ENCODE peak calls at places on chromosomes 12 and 14, in five cellular contexts. One of them, this sample, is unnamed.

GRCh38 chr12:22765731-22766130 is 140.8 kb downstream of the ETNK1 start:
- DNase-seq in aorta: no peak
- DNase-seq in ovary: no peak
- DNase-seq in right atrium auricular region: no peak
- DNase-seq in Panc1: no peak
- DNase-seq in this sample: no peak

GRCh38 chr14:45181329-45181728 is 45.6 kb downstream of the FANCM start:
- DNase-seq in right atrium auricular region: no peak
- DNase-seq in ovary: no peak
- DNase-seq in aorta: no peak
- DNase-seq in Panc1: no peak
- DNase-seq in this sample: no peak

GRCh38 chr12:64665506-64665905 is 55.2 kb downstream of the RASSF3 start:
- DNase-seq in aorta: no peak
- DNase-seq in right atrium auricular region: no peak
- DNase-seq in Panc1: no peak
- DNase-seq in ovary: no peak
- DNase-seq in this sample: peak; percentile 37

GRCh38 chr14:76917759-76918175 is 91.6 kb downstream of the LRRC74A start:
- DNase-seq in aorta: no peak
- DNase-seq in Panc1: no peak
- DNase-seq in right atrium auricular region: peak; percentile 83
- DNase-seq in ovary: peak; percentile 47
- DNase-seq in this sample: no peak

GRCh38 chr12:124956571-124956970 is 32.4 kb downstream of the DHX37 start:
- DNase-seq in ovary: no peak
- DNase-seq in right atrium auricular region: no peak
- DNase-seq in Panc1: no peak
- DNase-seq in aorta: no peak
- DNase-seq in this sample: no peak

GRCh38 chr14:56195219-56195618 is 77.0 kb downstream of the PELI2 start:
- DNase-seq in right atrium auricular region: no peak
- DNase-seq in aorta: no peak
- DNase-seq in Panc1: no peak
- DNase-seq in ovary: no peak
- DNase-seq in this sample: no peak

GRCh38 chr14:85566603-85567002 is 36.7 kb downstream of the FLRT2 start:
- DNase-seq in Panc1: peak; percentile 33
- DNase-seq in ovary: no peak
- DNase-seq in right atrium auricular region: no peak
- DNase-seq in aorta: no peak
- DNase-seq in this sample: no peak

GRCh38 chr14:58639842-58640484 is 2.2 kb downstream of the DACT1 start:
- DNase-seq in right atrium auricular region: peak; percentile 64
- DNase-seq in ovary: peak; percentile 46
- DNase-seq in aorta: no peak
- DNase-seq in Panc1: peak; percentile 27
- DNase-seq in this sample: no peak

GRCh38 chr12:116065561-116065960 is 211.9 kb downstream of the MED13L start:
- DNase-seq in ovary: no peak
- DNase-seq in Panc1: no peak
- DNase-seq in aorta: no peak
- DNase-seq in right atrium auricular region: no peak
- DNase-seq in this sample: no peak

GRCh38 chr12:90360300-90360699 is 594.7 kb downstream of the CCER1 start:
- DNase-seq in Panc1: no peak
- DNase-seq in aorta: no peak
- DNase-seq in ovary: no peak
- DNase-seq in right atrium auricular region: no peak
- DNase-seq in this sample: no peak

GRCh38 chr12:124267205-124267778 is 27.6 kb upstream of the RFLNA start:
- DNase-seq in ovary: no peak
- DNase-seq in aorta: no peak
- DNase-seq in right atrium auricular region: no peak
- DNase-seq in Panc1: no peak
- DNase-seq in this sample: no peak

GRCh38 chr12:47982770-47983169 is 19.4 kb downstream of the TMEM106C start:
- DNase-seq in aorta: peak; percentile 46
- DNase-seq in Panc1: no peak
- DNase-seq in right atrium auricular region: no peak
- DNase-seq in ovary: no peak
- DNase-seq in this sample: no peak

GRCh38 chr12:117494833-117495714 is 133.6 kb upstream of the NOS1 start:
- DNase-seq in Panc1: no peak
- DNase-seq in ovary: no peak
- DNase-seq in right atrium auricular region: no peak
- DNase-seq in aorta: no peak
- DNase-seq in this sample: no peak

GRCh38 chr14:50060871-50061663 is 55.3 kb downstream of the VCPKMT start:
- DNase-seq in Panc1: no peak
- DNase-seq in right atrium auricular region: peak; percentile 79
- DNase-seq in ovary: peak; percentile 33
- DNase-seq in aorta: peak; percentile 79
- DNase-seq in this sample: peak; percentile 32

GRCh38 chr14:50061664-50062437 is 54.5 kb downstream of the VCPKMT start:
- DNase-seq in ovary: no peak
- DNase-seq in aorta: no peak
- DNase-seq in Panc1: no peak
- DNase-seq in right atrium auricular region: no peak
- DNase-seq in this sample: peak; percentile 67

GRCh38 chr14:50062438-50063039 is 53.8 kb downstream of the VCPKMT start:
- DNase-seq in ovary: no peak
- DNase-seq in right atrium auricular region: no peak
- DNase-seq in Panc1: no peak
- DNase-seq in aorta: no peak
- DNase-seq in this sample: peak; percentile 79

GRCh38 chr14:50064993-50065392 is 51.4 kb downstream of the VCPKMT start:
- DNase-seq in ovary: no peak
- DNase-seq in right atrium auricular region: no peak
- DNase-seq in Panc1: no peak
- DNase-seq in aorta: no peak
- DNase-seq in this sample: peak; percentile 63

GRCh38 chr14:50063876-50064420 is 52.4 kb downstream of the VCPKMT start:
- DNase-seq in right atrium auricular region: no peak
- DNase-seq in ovary: no peak
- DNase-seq in aorta: no peak
- DNase-seq in Panc1: no peak
- DNase-seq in this sample: no peak
- H3K4me1 ChIP-seq in right atrium auricular region: peaks cover 26% of the 10 kb centered on the region
- H3K4me1 ChIP-seq in ovary: peaks cover 3% of the 10 kb centered on the region
- H3K4me1 ChIP-seq in aorta: peaks cover 7% of the 10 kb centered on the region
- H3K4me1 ChIP-seq in Panc1: peaks cover 38% of the 10 kb centered on the region
- H3K4me1 ChIP-seq in this sample: peaks cover 71% of the 10 kb centered on the region

GRCh38 chr14:33568935-33569579 is 381.8 kb downstream of the EGLN3 start:
- DNase-seq in ovary: no peak
- DNase-seq in aorta: no peak
- DNase-seq in right atrium auricular region: no peak
- DNase-seq in Panc1: no peak
- DNase-seq in this sample: no peak

GRCh38 chr14:33564774-33565630 is 385.9 kb downstream of the EGLN3 start:
- DNase-seq in aorta: no peak
- DNase-seq in Panc1: no peak
- DNase-seq in ovary: no peak
- DNase-seq in right atrium auricular region: no peak
- DNase-seq in this sample: no peak

GRCh38 chr14:33566082-33566481 is 384.8 kb downstream of the EGLN3 start:
- DNase-seq in ovary: no peak
- DNase-seq in aorta: no peak
- DNase-seq in right atrium auricular region: no peak
- DNase-seq in Panc1: no peak
- DNase-seq in this sample: no peak

GRCh38 chr14:33567736-33568124 is 383.1 kb downstream of the EGLN3 start:
- DNase-seq in Panc1: no peak
- DNase-seq in aorta: no peak
- DNase-seq in right atrium auricular region: no peak
- DNase-seq in ovary: no peak
- DNase-seq in this sample: no peak

DNA sequence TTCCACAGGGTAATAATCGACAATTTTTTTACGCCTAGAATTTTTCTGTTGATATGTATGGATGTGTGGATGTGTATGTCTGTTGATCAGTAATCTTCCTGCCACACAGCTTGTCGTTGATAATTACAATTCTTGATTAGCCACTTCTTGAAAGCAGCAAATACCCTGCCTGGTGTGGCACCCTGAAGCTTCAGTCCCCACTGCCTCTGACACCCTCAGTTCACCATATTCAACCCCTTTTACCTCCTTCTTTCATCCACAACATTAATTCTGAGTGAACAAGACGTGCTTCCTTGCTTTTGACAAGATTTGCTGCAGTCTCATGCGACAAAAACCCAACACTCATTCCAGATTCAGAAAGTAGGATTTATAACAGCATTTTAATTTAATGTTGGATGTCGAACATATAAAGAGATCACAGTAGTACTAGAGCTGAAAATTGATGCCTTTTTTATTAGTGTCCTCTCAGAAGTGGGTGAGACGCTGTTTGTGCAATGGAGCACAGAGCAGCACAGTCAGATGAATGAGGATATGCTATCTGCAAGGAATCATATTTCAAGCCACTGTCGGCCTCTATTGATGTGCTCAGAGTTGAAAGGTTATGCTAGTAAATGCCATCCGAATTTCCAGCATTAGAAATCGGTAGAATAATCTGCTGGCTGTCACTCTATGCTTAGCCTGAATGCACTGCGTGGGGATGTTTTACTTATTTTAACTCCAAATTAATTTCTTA is 383.7 kb downstream of the EGLN3 start:
- DNase-seq in Panc1: no peak
- DNase-seq in right atrium auricular region: no peak
- DNase-seq in ovary: no peak
- DNase-seq in aorta: no peak
- DNase-seq in this sample: no peak
- H3K4me1 ChIP-seq in Panc1: no peaks in the 10 kb centered on the region
- H3K4me1 ChIP-seq in right atrium auricular region: no peaks in the 10 kb centered on the region
- H3K4me1 ChIP-seq in ovary: peaks cover 4% of the 10 kb centered on the region
- H3K4me1 ChIP-seq in aorta: no peaks in the 10 kb centered on the region
- H3K4me1 ChIP-seq in this sample: no peaks in the 10 kb centered on the region

DNA sequence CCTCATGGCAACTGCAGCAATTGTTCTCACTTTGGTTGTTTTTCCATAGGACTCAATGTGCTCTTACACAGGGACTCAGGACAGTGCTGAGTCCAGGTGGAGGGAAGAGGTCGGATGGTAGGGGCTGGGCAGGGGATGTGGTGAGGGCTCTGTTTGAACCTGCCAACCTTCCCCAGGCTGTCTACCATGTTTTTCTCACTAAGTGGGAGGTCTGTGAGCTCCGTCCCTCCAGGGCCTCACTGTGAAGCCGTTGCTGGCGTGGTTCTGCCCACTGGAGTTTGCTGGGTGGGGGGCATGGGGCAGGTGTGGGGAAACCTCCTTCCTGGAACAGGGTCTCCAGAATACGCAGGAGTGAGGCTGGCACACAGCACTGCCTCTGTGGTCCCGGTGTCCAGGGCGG is 20.7 kb upstream of the PRMT8 start:
- DNase-seq in right atrium auricular region: no peak
- DNase-seq in Panc1: no peak
- DNase-seq in aorta: no peak
- DNase-seq in ovary: no peak
- DNase-seq in this sample: no peak
- H3K4me1 ChIP-seq in right atrium auricular region: no peaks in the 10 kb centered on the region
- H3K4me1 ChIP-seq in Panc1: no peaks in the 10 kb centered on the region
- H3K4me1 ChIP-seq in aorta: no peaks in the 10 kb centered on the region
- H3K4me1 ChIP-seq in ovary: no peaks in the 10 kb centered on the region
- H3K4me1 ChIP-seq in this sample: no peaks in the 10 kb centered on the region

GRCh38 chr12:120842595-120842994 is 61.6 kb downstream of the SPPL3 start:
- DNase-seq in aorta: no peak
- DNase-seq in right atrium auricular region: no peak
- DNase-seq in ovary: no peak
- DNase-seq in Panc1: no peak
- DNase-seq in this sample: no peak

GRCh38 chr12:120841525-120841924 is 62.6 kb downstream of the SPPL3 start:
- DNase-seq in right atrium auricular region: no peak
- DNase-seq in Panc1: no peak
- DNase-seq in ovary: no peak
- DNase-seq in aorta: no peak
- DNase-seq in this sample: no peak

GRCh38 chr12:120844768-120845449 is 59.2 kb downstream of the SPPL3 start:
- DNase-seq in right atrium auricular region: no peak
- DNase-seq in Panc1: no peak
- DNase-seq in aorta: no peak
- DNase-seq in ovary: no peak
- DNase-seq in this sample: no peak

GRCh38 chr12:120844297-120844696 is 59.9 kb downstream of the SPPL3 start:
- DNase-seq in Panc1: no peak
- DNase-seq in right atrium auricular region: no peak
- DNase-seq in ovary: no peak
- DNase-seq in aorta: no peak
- DNase-seq in this sample: no peak

DNA sequence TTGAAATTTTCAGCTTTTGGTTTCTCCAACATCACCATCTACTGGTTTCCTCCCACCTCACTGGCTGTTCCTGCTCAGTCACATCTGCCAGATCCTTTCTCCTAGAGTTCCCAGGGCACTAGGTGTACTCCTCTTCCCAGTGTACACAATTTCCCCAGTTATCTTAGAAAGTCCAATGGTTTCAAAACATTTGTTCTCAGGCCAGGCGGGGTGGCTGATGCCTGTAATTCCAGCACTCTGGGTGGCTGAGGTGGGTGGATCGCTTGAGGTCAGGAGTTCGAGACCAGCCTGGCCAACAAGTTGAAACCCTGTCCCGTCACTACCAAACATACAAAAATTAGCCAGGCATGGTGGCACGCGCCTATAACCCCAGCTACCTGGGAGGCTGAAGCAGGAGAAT is 60.7 kb downstream of the SPPL3 start:
- DNase-seq in Panc1: no peak
- DNase-seq in ovary: no peak
- DNase-seq in right atrium auricular region: no peak
- DNase-seq in aorta: no peak
- DNase-seq in this sample: no peak
- H3K4me1 ChIP-seq in Panc1: peaks cover 10% of the 10 kb centered on the region
- H3K4me1 ChIP-seq in ovary: peaks cover 25% of the 10 kb centered on the region
- H3K4me1 ChIP-seq in right atrium auricular region: peaks cover 49% of the 10 kb centered on the region
- H3K4me1 ChIP-seq in aorta: peaks cover 2% of the 10 kb centered on the region
- H3K4me1 ChIP-seq in this sample: peaks cover 15% of the 10 kb centered on the region

GRCh38 chr12:122978507-122978955 is 1.9 kb upstream of the ARL6IP4 start:
- DNase-seq in aorta: no peak
- DNase-seq in right atrium auricular region: no peak
- DNase-seq in Panc1: no peak
- DNase-seq in ovary: peak; percentile 30
- DNase-seq in this sample: no peak

GRCh38 chr12:122979908-122980191 is 631 bp upstream of the ARL6IP4 start:
- DNase-seq in aorta: no peak
- DNase-seq in Panc1: no peak
- DNase-seq in right atrium auricular region: no peak
- DNase-seq in ovary: no peak
- DNase-seq in this sample: no peak

GRCh38 chr12:122980192-122981035 is at the start of gene ARL6IP4:
- DNase-seq in Panc1: no peak
- DNase-seq in ovary: peak; percentile 70
- DNase-seq in right atrium auricular region: no peak
- DNase-seq in aorta: peak; percentile 89
- DNase-seq in this sample: peak; percentile 44

GRCh38 chr12:122977655-122978392 is 2.7 kb upstream of the ARL6IP4 start:
- DNase-seq in aorta: no peak
- DNase-seq in Panc1: no peak
- DNase-seq in right atrium auricular region: no peak
- DNase-seq in ovary: peak; percentile 19
- DNase-seq in this sample: no peak

GRCh38 chr12:122979001-122979907 is 1.2 kb upstream of the ARL6IP4 start:
- DNase-seq in aorta: peak; percentile 77
- DNase-seq in ovary: peak; percentile 35
- DNase-seq in right atrium auricular region: no peak
- DNase-seq in Panc1: no peak
- DNase-seq in this sample: no peak
- H3K4me1 ChIP-seq in aorta: no peaks in the 10 kb centered on the region
- H3K4me1 ChIP-seq in ovary: peaks cover 25% of the 10 kb centered on the region
- H3K4me1 ChIP-seq in right atrium auricular region: peaks cover 79% of the 10 kb centered on the region
- H3K4me1 ChIP-seq in Panc1: peaks cover 46% of the 10 kb centered on the region
- H3K4me1 ChIP-seq in this sample: peaks cover 56% of the 10 kb centered on the region

GRCh38 chr14:95553141-95553540 is 18.3 kb downstream of the GLRX5 start:
- DNase-seq in aorta: no peak
- DNase-seq in right atrium auricular region: no peak
- DNase-seq in Panc1: no peak
- DNase-seq in ovary: no peak
- DNase-seq in this sample: no peak
- H3K4me1 ChIP-seq in aorta: no peaks in the 10 kb centered on the region
- H3K4me1 ChIP-seq in right atrium auricular region: peaks cover 5% of the 10 kb centered on the region
- H3K4me1 ChIP-seq in Panc1: peaks cover 9% of the 10 kb centered on the region
- H3K4me1 ChIP-seq in ovary: no peaks in the 10 kb centered on the region
- H3K4me1 ChIP-seq in this sample: no peaks in the 10 kb centered on the region